ENCODE peak calls at places on chromosomes 7 and 10, in five cellular contexts. One of them, this sample, is unnamed.

GRCh38 chr7:80210400-80210799 is 75.8 kb downstream of the GNAI1 start:
- DNase-seq in nephron progenitor cell: no peak
- DNase-seq in lower lobe of right lung: no peak
- DNase-seq in BE2C: no peak
- DNase-seq in breast epithelium: no peak
- DNase-seq in this sample: no peak

GRCh38 chr7:18262054-18262453 is 233.5 kb upstream of the HDAC9 start:
- DNase-seq in nephron progenitor cell: no peak
- DNase-seq in lower lobe of right lung: no peak
- DNase-seq in BE2C: no peak
- DNase-seq in breast epithelium: no peak
- DNase-seq in this sample: no peak

GRCh38 chr7:130324270-130324669 is 20.3 kb upstream of the CPA5 start:
- DNase-seq in nephron progenitor cell: no peak
- DNase-seq in lower lobe of right lung: no peak
- DNase-seq in BE2C: no peak
- DNase-seq in breast epithelium: no peak
- DNase-seq in this sample: no peak

GRCh38 chr10:48496831-48497792 is 107.8 kb downstream of the ARHGAP22 start:
- DNase-seq in nephron progenitor cell: no peak
- DNase-seq in lower lobe of right lung: no peak
- DNase-seq in BE2C: no peak
- DNase-seq in breast epithelium: no peak
- DNase-seq in this sample: no peak

GRCh38 chr10:27636816-27637215 is 108.8 kb downstream of the MKX start:
- DNase-seq in nephron progenitor cell: no peak
- DNase-seq in lower lobe of right lung: no peak
- DNase-seq in BE2C: no peak
- DNase-seq in breast epithelium: no peak
- DNase-seq in this sample: no peak

GRCh38 chr7:24304494-24305095 is 20.6 kb downstream of the NPY start:
- DNase-seq in nephron progenitor cell: peak
- DNase-seq in lower lobe of right lung: no peak
- DNase-seq in BE2C: no peak
- DNase-seq in breast epithelium: no peak
- DNase-seq in this sample: no peak

GRCh38 chr10:70190581-70190980 is 20.3 kb upstream of the SAR1A start:
- DNase-seq in nephron progenitor cell: no peak
- DNase-seq in lower lobe of right lung: no peak
- DNase-seq in BE2C: no peak
- DNase-seq in breast epithelium: no peak
- DNase-seq in this sample: no peak

GRCh38 chr7:21067216-21067615 is 280.5 kb upstream of the SP8 start:
- DNase-seq in nephron progenitor cell: no peak
- DNase-seq in lower lobe of right lung: no peak
- DNase-seq in BE2C: no peak
- DNase-seq in breast epithelium: no peak
- DNase-seq in this sample: no peak

GRCh38 chr7:104553074-104553473 is 224.7 kb downstream of the LHFPL3 start:
- DNase-seq in nephron progenitor cell: no peak
- DNase-seq in lower lobe of right lung: no peak
- DNase-seq in BE2C: no peak
- DNase-seq in breast epithelium: no peak
- DNase-seq in this sample: no peak

GRCh38 chr7:104552102-104552501 is 223.7 kb downstream of the LHFPL3 start:
- DNase-seq in nephron progenitor cell: peak
- DNase-seq in lower lobe of right lung: no peak
- DNase-seq in BE2C: no peak
- DNase-seq in breast epithelium: peak
- DNase-seq in this sample: peak

GRCh38 chr7:104551226-104551625 is 222.8 kb downstream of the LHFPL3 start:
- DNase-seq in nephron progenitor cell: no peak
- DNase-seq in lower lobe of right lung: no peak
- DNase-seq in BE2C: no peak
- DNase-seq in breast epithelium: no peak
- DNase-seq in this sample: no peak

GRCh38 chr7:104550362-104550761 is 222.0 kb downstream of the LHFPL3 start:
- DNase-seq in nephron progenitor cell: no peak
- DNase-seq in lower lobe of right lung: no peak
- DNase-seq in BE2C: no peak
- DNase-seq in breast epithelium: no peak
- DNase-seq in this sample: no peak

DNA sequence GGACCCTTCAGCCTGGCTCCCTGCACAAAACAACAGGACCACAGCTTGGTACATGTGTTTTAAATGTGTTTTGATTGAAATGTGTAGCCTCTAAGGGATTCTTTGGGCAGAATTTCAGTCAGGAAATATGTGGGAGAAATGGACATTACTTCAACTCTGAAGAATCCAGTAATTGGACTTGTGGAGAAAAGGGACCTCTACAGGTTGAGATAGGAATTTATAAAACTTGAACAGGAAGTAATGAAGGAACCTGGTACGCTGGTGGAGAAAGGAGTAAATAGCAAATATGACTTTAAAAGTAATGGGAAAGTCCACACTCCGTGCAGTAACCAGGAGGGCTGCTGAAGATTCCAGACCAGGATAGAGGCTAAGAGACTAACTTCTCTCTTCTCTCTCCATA is 220.5 kb downstream of the LHFPL3 start:
- DNase-seq in nephron progenitor cell: no peak
- DNase-seq in lower lobe of right lung: no peak
- DNase-seq in BE2C: no peak
- DNase-seq in breast epithelium: no peak
- DNase-seq in this sample: no peak
- TF ChIP-seq CTCF in nephron progenitor cell: no peak
- TF ChIP-seq CTCF in lower lobe of right lung: no peak
- TF ChIP-seq CTCF in BE2C: peak
- TF ChIP-seq CTCF in breast epithelium: no peak
- TF ChIP-seq CTCF in this sample: no peak

GRCh38 chr7:53904355-53904754 is 637.8 kb upstream of the VSTM2A start:
- DNase-seq in nephron progenitor cell: no peak
- DNase-seq in lower lobe of right lung: no peak
- DNase-seq in BE2C: no peak
- DNase-seq in breast epithelium: no peak
- DNase-seq in this sample: no peak

DNA sequence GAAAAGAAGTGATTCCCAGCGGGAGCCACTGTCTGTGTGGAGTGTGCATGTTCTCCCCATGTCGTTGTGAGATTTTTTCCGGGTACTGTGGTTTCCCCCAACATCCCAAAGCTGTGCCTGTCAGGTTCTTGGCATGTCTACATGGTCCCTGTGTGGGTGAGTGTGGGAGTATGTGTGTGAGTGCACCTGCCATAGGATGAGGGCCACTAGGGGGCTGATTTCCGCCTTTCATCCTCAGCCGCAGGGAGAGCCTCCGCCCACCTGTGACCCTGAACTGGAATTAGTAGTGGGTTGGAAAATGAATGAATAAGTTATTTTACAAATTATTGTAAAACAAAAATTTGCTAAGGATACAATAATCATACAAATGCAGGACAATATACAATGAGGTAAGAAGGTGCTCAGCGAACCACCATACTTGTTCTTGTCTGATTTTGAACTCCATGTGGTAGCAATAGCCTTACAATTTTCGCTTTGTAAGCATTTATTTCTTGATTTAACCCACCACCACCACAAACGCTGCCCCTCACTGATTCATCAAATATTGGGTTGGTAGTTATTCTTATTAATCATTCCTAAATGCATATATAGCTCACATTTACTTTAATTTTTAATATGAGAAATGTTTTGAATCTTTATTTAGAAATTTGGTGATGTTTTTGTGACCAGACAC is 641.2 kb upstream of the VSTM2A start:
- DNase-seq in nephron progenitor cell: no peak
- DNase-seq in lower lobe of right lung: no peak
- DNase-seq in BE2C: peak
- DNase-seq in breast epithelium: no peak
- DNase-seq in this sample: no peak
- TF ChIP-seq CTCF in nephron progenitor cell: no peak
- TF ChIP-seq CTCF in lower lobe of right lung: no peak
- TF ChIP-seq CTCF in BE2C: peak
- TF ChIP-seq CTCF in breast epithelium: no peak
- TF ChIP-seq CTCF in this sample: no peak

DNA sequence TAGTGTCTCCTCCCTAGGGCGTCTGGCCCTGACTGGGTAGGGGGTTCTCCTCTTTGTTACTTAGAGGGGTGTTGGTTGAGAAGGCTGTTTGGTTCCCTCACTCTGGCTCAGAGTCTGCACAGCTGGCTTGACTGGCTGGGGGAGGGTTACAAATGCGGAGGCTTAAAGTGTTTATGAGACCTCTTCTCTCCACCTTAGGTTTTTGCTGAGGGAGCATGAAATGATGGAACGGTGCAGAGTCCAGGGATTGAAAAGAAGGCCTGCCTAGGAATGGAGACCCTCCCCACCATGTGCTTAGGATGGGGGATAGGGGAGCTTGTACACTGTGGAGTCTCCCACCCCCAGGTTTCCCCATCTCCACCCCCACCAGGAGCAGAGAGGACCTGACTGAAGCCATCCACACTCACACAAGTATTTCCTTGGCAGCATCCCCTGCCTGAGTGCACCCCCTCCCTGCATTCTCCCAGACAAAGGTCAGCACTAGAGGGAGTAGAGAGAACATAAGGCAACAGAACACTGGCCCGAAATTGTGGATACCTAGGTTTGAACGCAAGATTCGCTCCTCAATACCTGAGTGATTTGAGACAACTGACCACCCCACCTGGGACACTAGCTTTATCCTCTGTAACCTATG is 1.7 kb upstream of the LDB1 start:
- DNase-seq in nephron progenitor cell: peak
- DNase-seq in lower lobe of right lung: no peak
- DNase-seq in BE2C: no peak
- DNase-seq in breast epithelium: no peak
- DNase-seq in this sample: no peak
- TF ChIP-seq CTCF in nephron progenitor cell: no peak
- TF ChIP-seq CTCF in lower lobe of right lung: no peak
- TF ChIP-seq CTCF in BE2C: peak
- TF ChIP-seq CTCF in breast epithelium: no peak
- TF ChIP-seq CTCF in this sample: no peak

GRCh38 chr7:49187543-49188268 is 263.4 kb downstream of the CDC14C start:
- DNase-seq in nephron progenitor cell: no peak
- DNase-seq in lower lobe of right lung: no peak
- DNase-seq in BE2C: no peak
- DNase-seq in breast epithelium: no peak
- DNase-seq in this sample: no peak
- TF ChIP-seq CTCF in nephron progenitor cell: no peak
- TF ChIP-seq CTCF in lower lobe of right lung: no peak
- TF ChIP-seq CTCF in BE2C: peak
- TF ChIP-seq CTCF in breast epithelium: no peak
- TF ChIP-seq CTCF in this sample: no peak

DNA sequence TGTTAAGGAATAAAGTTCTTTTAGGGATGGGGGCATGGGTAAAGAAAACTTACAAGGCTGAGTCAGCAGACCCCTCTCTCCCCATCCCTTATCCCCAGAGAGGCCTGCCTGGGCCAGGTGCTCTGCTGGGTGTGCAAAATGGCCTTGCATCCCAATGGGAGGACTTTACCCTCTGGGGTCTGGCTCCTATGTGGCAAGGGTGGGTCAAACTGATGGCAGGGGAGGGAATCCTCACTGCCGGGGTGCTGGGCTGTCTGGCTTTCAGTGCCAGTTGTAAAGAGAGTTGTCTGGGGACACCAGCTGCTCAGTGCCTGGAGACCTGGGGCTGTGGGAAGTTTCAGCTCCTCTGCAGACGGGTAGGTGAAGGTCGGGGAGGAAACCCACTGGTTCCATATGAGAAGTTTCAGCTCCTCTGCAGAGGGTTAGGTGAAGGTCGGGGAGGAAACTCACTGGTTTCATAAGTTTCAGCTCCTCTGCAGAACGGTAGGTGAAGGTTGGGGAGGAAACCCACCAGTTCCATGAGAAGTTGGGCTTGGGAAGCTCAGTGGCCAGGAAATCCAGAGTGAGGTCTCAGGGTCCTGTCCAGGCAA is 127.2 kb upstream of the PODXL start:
- DNase-seq in nephron progenitor cell: no peak
- DNase-seq in lower lobe of right lung: no peak
- DNase-seq in BE2C: no peak
- DNase-seq in breast epithelium: no peak
- DNase-seq in this sample: no peak
- TF ChIP-seq CTCF in nephron progenitor cell: no peak
- TF ChIP-seq CTCF in lower lobe of right lung: no peak
- TF ChIP-seq CTCF in BE2C: no peak
- TF ChIP-seq CTCF in breast epithelium: no peak
- TF ChIP-seq CTCF in this sample: no peak

This sample was measured in neural crest cell.